ENCODE peak calls at places on chromosomes 16 and 17, in ten cellular contexts. R is spleen; M is testis; S is fibroblast of lung; V is trophoblast cell; F is CD4-positive, alpha-beta memory T cell; C is A549; I is aorta; U is neuronal stem cell; K is tibial artery. E is an unnamed sample.

GRCh38 chr16:85856054-85856453 is 42.9 kb upstream of the IRF8 start:
- DNase-seq in M (no peak), U (no peak), K (no peak), V (no peak), R (no peak), I (no peak), S (no peak), C (no peak), F (no peak), E (no peak)

GRCh38 chr16:65377131-65377649 is 255.3 kb upstream of the CDH11 start:
- DNase-seq in F (no peak), K (no peak), M (no peak), R (no peak), S (no peak), C (no peak), I (no peak), V (no peak), U (no peak), E (no peak)

GRCh38 chr17:72615627-72615991 is 476.9 kb downstream of the SLC39A11 start:
- DNase-seq in F (no peak), V (no peak), C (no peak), M (no peak), S (no peak), U (no peak), R (no peak), I (no peak), K (no peak), E (no peak)

GRCh38 chr16:1767116-1767994 is 4.0 kb downstream of the NME3 start:
- DNase-seq in F (no peak), U (no peak), S (no peak), I (no peak), V (no peak), K (no peak), C (no peak), M (no peak), R (no peak), E (no peak)

GRCh38 chr16:69410285-69410990 is 14.0 kb upstream of the CYB5B start:
- DNase-seq in K (no peak), S (peak; percentile 78), M (no peak), I (no peak), R (no peak), U (no peak), V (no peak), C (peak; percentile 80), F (no peak), E (no peak)

GRCh38 chr17:48406936-48407567 is 23.0 kb downstream of the SKAP1 start:
- DNase-seq in I (no peak), K (no peak), F (no peak), M (no peak), S (no peak), C (no peak), R (no peak), U (no peak), V (no peak), E (no peak)

GRCh38 chr17:57490890-57491289 is 234.6 kb downstream of the MSI2 start:
- DNase-seq in R (peak; percentile 70), S (no peak), M (no peak), C (no peak), K (no peak), U (no peak), F (no peak), I (no peak), V (no peak), E (no peak)

GRCh38 chr17:64448665-64449512 is at the start of gene MILR1:
- DNase-seq in V (no peak), C (peak; percentile 75), K (peak; percentile 48), F (no peak), R (no peak), M (peak; percentile 35), I (no peak), U (no peak), S (peak; percentile 92), E (peak; percentile 42)

GRCh38 chr17:79690988-79691836 is 39.5 kb upstream of the ENPP7 start:
- DNase-seq in R (no peak), C (no peak), I (no peak), U (no peak), V (no peak), K (no peak), M (no peak), S (no peak), F (no peak), E (no peak)

GRCh38 chr16:28876973-28877641 is 1.2 kb upstream of the ATP2A1 start:
- DNase-seq in U (no peak), K (no peak), I (no peak), M (no peak), S (no peak), F (no peak), V (no peak), R (peak; percentile 51), C (no peak), E (no peak)

DNA sequence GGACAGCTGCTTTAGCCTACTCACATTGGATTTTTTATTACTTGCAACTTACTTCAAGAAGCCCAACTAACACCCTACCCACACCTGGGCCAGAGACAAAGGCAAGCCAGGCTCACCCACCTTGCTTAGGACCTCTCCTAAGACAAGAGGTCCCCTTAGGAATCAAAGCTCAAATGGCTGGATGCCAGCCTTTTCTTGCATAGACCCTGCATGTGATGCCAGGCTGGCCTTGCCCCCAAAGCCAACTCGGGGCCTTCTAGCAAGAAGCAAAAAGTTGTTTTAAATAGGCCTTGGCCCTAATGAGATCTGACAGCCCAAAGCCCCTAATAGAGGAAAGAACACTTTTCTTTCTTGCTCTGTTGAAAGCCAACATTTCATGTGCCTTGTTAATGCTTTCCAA is 20.7 kb downstream of the GPRC5B start:
- DNase-seq in F (no peak), S (no peak), U (no peak), C (no peak), R (peak; percentile 47), K (no peak), V (no peak), M (no peak), I (peak; percentile 8), E (no peak)
- H3K4me1 ChIP-seq in F (no peaks in the 10 kb centered on the region), S (no peaks in the 10 kb centered on the region), U (peaks cover 30% of the 10 kb centered on the region), C (no peaks in the 10 kb centered on the region), R (no peaks in the 10 kb centered on the region), K (no peaks in the 10 kb centered on the region), V (no peaks in the 10 kb centered on the region), M (peaks cover 20% of the 10 kb centered on the region), I (no peaks in the 10 kb centered on the region), E (no peaks in the 10 kb centered on the region)

GRCh38 chr16:75042423-75043174 is 43.8 kb downstream of the ZNRF1 start:
- DNase-seq in C (no peak), R (no peak), F (no peak), K (no peak), I (no peak), U (no peak), S (no peak), M (no peak), V (no peak), E (no peak)

GRCh38 chr16:75045424-75045823 is 46.6 kb downstream of the ZNRF1 start:
- DNase-seq in R (no peak), M (no peak), I (no peak), S (no peak), U (no peak), V (no peak), C (no peak), K (no peak), F (no peak), E (no peak)

GRCh38 chr16:75044800-75045361 is 46.1 kb downstream of the ZNRF1 start:
- DNase-seq in C (peak; percentile 48), S (peak; percentile 58), M (peak; percentile 68), K (peak; percentile 37), R (no peak), V (no peak), I (no peak), U (no peak), F (no peak), E (no peak)

GRCh38 chr16:75039941-75040340 is 41.1 kb downstream of the ZNRF1 start:
- DNase-seq in I (no peak), V (no peak), C (no peak), M (no peak), U (no peak), F (no peak), R (no peak), K (no peak), S (no peak), E (no peak)

GRCh38 chr16:75043175-75043937 is 44.5 kb downstream of the ZNRF1 start:
- DNase-seq in M (no peak), K (no peak), V (no peak), U (no peak), S (no peak), R (no peak), F (no peak), I (no peak), C (no peak), E (no peak)
- H3K4me1 ChIP-seq in M (peaks cover 29% of the 10 kb centered on the region), K (peaks cover 44% of the 10 kb centered on the region), V (no peaks in the 10 kb centered on the region), U (no peaks in the 10 kb centered on the region), S (no peaks in the 10 kb centered on the region), R (no peaks in the 10 kb centered on the region), F (peaks cover 6% of the 10 kb centered on the region), I (peaks cover 8% of the 10 kb centered on the region), C (peaks cover 18% of the 10 kb centered on the region), E (no peaks in the 10 kb centered on the region)

GRCh38 chr17:7577327-7578199 is 1.9 kb upstream of the CD68 start:
- DNase-seq in F (no peak), U (no peak), C (no peak), S (no peak), R (no peak), V (no peak), M (no peak), K (no peak), I (no peak), E (no peak)
- H3K4me1 ChIP-seq in F (peaks cover 65% of the 10 kb centered on the region), U (peaks cover 13% of the 10 kb centered on the region), C (peaks cover 72% of the 10 kb centered on the region), S (peaks cover 42% of the 10 kb centered on the region), R (peaks cover 89% of the 10 kb centered on the region), V (peaks cover 2% of the 10 kb centered on the region), M (peaks cover 32% of the 10 kb centered on the region), K (peaks cover 57% of the 10 kb centered on the region), I (no peaks in the 10 kb centered on the region), E (peaks cover 20% of the 10 kb centered on the region)

GRCh38 chr17:29005562-29005887 is 308 bp downstream of the SEZ6 start:
- DNase-seq in U (no peak), V (no peak), F (no peak), C (no peak), R (no peak), S (no peak), I (no peak), M (no peak), K (no peak), E (no peak)
- H3K4me1 ChIP-seq in U (peaks cover 13% of the 10 kb centered on the region), V (no peaks in the 10 kb centered on the region), F (peaks cover 4% of the 10 kb centered on the region), C (peaks cover 31% of the 10 kb centered on the region), R (peaks cover 9% of the 10 kb centered on the region), S (no peaks in the 10 kb centered on the region), I (no peaks in the 10 kb centered on the region), M (peaks cover 3% of the 10 kb centered on the region), K (peaks cover 11% of the 10 kb centered on the region), E (no peaks in the 10 kb centered on the region)

DNA sequence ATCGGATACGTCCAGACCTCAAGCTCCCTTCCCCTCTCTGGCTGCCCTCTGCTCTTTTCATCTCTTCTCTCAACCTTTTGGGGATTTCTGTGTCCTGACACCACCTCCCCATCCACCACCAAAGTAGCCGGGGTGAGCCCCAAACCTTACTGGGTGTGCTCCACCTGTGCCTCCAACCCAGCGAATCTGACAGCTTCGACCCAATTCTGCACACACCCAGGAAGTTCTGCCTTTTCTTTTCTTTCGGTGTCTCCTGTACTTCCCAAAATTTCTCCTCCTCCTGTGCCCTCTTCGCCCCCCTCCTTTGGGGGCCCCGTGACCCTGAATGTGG is 562 bp downstream of the KCTD11 start:
- DNase-seq in R (no peak), M (no peak), U (no peak), F (peak; percentile 38), I (no peak), C (no peak), S (no peak), K (no peak), V (no peak), E (no peak)
- H3K4me1 ChIP-seq in R (peaks cover 63% of the 10 kb centered on the region), M (peaks cover 24% of the 10 kb centered on the region), U (peaks cover 50% of the 10 kb centered on the region), F (peaks cover 44% of the 10 kb centered on the region), I (peaks cover 7% of the 10 kb centered on the region), C (peaks cover 52% of the 10 kb centered on the region), S (peaks cover 30% of the 10 kb centered on the region), K (peaks cover 46% of the 10 kb centered on the region), V (peaks cover 24% of the 10 kb centered on the region), E (peaks cover 16% of the 10 kb centered on the region)

E was measured in foreskin keratinocyte.